ENCODE peak calls at places on chromosomes 2 and 18, in four cellular contexts. E, Z, Q and W are unnamed samples.

GRCh38 chr2:34025196-34025595 is 426.1 kb upstream of the FAM98A start:
- DNase-seq in E (no peak), Z (no peak), Q (no peak), W (no peak)

GRCh38 chr18:69845588-69846506 is 101.8 kb downstream of the CD226 start:
- DNase-seq in E (no peak), Z (no peak), Q (no peak), W (no peak)

GRCh38 chr2:37394263-37394662 is 49.8 kb downstream of the QPCT start:
- DNase-seq in E (no peak), Z (no peak), Q (no peak), W (no peak)

GRCh38 chr18:5440297-5440696 is 103.5 kb downstream of the EPB41L3 start:
- DNase-seq in E (no peak), Z (no peak), Q (no peak), W (no peak)

GRCh38 chr18:22108674-22109073 is 60.7 kb upstream of the GATA6 start:
- DNase-seq in E (no peak), Z (no peak), Q (peak), W (no peak)

GRCh38 chr2:182522428-182522896 is 95.6 kb upstream of the PDE1A start:
- DNase-seq in E (no peak), Z (no peak), Q (no peak), W (peak)

GRCh38 chr2:150618215-150618905 is 130.9 kb upstream of the RND3 start:
- DNase-seq in E (peak), Z (no peak), Q (no peak), W (no peak)

GRCh38 chr2:218671654-218672566 is at the start of the genes RNF25 and STK36:
- DNase-seq in E (peak), Z (peak), Q (peak), W (peak)

GRCh38 chr2:46846454-46846990 is 69.1 kb downstream of the MCFD2 start:
- DNase-seq in E (peak), Z (no peak), Q (no peak), W (no peak)

GRCh38 chr2:241334813-241335212 is 19.1 kb downstream of the SEPTIN2 start:
- DNase-seq in E (no peak), Z (no peak), Q (no peak), W (no peak)

GRCh38 chr2:219736196-219736595 is 108.8 kb downstream of the SLC4A3 start:
- DNase-seq in E (peak), Z (peak), Q (no peak), W (peak)

GRCh38 chr18:56028514-56028913 is 440.5 kb upstream of the TCF4 start:
- DNase-seq in E (peak), Z (no peak), Q (no peak), W (no peak)

GRCh38 chr2:175585531-175585930 is 404.0 kb upstream of the ATP5MC3 start:
- DNase-seq in E (no peak), Z (no peak), Q (no peak), W (no peak)

GRCh38 chr18:21306368-21306767 is 64.3 kb downstream of the GREB1L start:
- DNase-seq in E (no peak), Z (no peak), Q (no peak), W (no peak)

GRCh38 chr2:167729911-167730310 is 517.5 kb downstream of the STK39 start:
- DNase-seq in E (no peak), Z (no peak), Q (no peak), W (no peak)

GRCh38 chr18:50405582-50406271 is 30.9 kb downstream of the SKA1 start:
- DNase-seq in E (no peak), Z (no peak), Q (peak), W (no peak)

GRCh38 chr2:61855178-61855523 is 1.3 kb upstream of the FAM161A start:
- DNase-seq in E (peak), Z (no peak), Q (peak), W (peak)

GRCh38 chr18:23844991-23845680 is 155.9 kb downstream of the LAMA3 start:
- DNase-seq in E (peak), Z (no peak), Q (peak), W (no peak)
- TF ChIP-seq CTCF in E (no peak), Z (no peak), Q (no peak), W (no peak)

GRCh38 chr2:28978606-28979005 is 2.5 kb upstream of the TOGARAM2 start:
- DNase-seq in E (no peak), Z (no peak), Q (no peak), W (no peak)
- TF ChIP-seq CTCF in E (no peak), Z (no peak), Q (no peak), W (no peak)

DNA sequence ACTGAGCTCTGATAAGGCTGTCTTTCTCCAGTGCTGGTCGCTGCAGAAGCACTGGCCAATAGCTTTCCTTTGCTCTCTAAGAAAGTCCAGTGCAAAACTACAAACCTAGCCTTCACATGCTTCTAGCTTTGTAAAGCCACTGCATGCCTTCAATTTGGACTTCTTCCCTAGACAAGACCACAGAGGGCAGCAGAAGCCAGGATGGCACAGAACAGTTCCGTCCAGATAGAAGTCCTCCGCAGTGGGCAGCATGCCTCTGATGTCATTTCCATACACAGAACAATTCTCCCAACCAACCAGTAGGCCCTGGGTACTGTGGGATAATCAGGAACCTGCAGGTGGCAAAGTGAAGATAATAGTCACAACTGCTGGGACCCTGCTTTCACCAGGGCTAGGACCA is 3.3 kb downstream of the ST6GAL2 start:
- DNase-seq in E (no peak), Z (no peak), Q (no peak), W (no peak)
- TF ChIP-seq CTCF in E (no peak), Z (no peak), Q (no peak), W (no peak)

GRCh38 chr2:54720563-54720962 is 2.9 kb upstream of the EML6 start:
- DNase-seq in E (no peak), Z (no peak), Q (no peak), W (no peak)
- TF ChIP-seq CTCF in E (no peak), Z (no peak), Q (no peak), W (no peak)

GRCh38 chr2:159078443-159078842 is 110.0 kb downstream of the TANC1 start:
- DNase-seq in E (no peak), Z (no peak), Q (no peak), W (no peak)
- TF ChIP-seq CTCF in E (no peak), Z (no peak), Q (no peak), W (no peak)

GRCh38 chr2:65687614-65688013 is 255.2 kb upstream of the SPRED2 start:
- DNase-seq in E (no peak), Z (no peak), Q (no peak), W (no peak)

GRCh38 chr2:65691816-65692215 is 259.4 kb upstream of the SPRED2 start:
- DNase-seq in E (no peak), Z (no peak), Q (no peak), W (no peak)

GRCh38 chr2:65688166-65688886 is 255.9 kb upstream of the SPRED2 start:
- DNase-seq in E (no peak), Z (no peak), Q (no peak), W (no peak)

GRCh38 chr2:65681503-65681902 is 249.1 kb upstream of the SPRED2 start:
- DNase-seq in E (no peak), Z (no peak), Q (no peak), W (no peak)

GRCh38 chr2:65686928-65687521 is 254.6 kb upstream of the SPRED2 start:
- DNase-seq in E (no peak), Z (no peak), Q (no peak), W (no peak)
- TF ChIP-seq CTCF in E (peak), Z (peak), Q (no peak), W (peak)

GRCh38 chr18:57910817-57911216 is 107.7 kb upstream of the ATP8B1 start:
- DNase-seq in E (no peak), Z (peak), Q (peak), W (peak)

GRCh38 chr18:57910134-57910533 is 107.0 kb upstream of the ATP8B1 start:
- DNase-seq in E (no peak), Z (no peak), Q (no peak), W (no peak)

GRCh38 chr18:57909620-57910019 is 106.5 kb upstream of the ATP8B1 start:
- DNase-seq in E (peak), Z (no peak), Q (no peak), W (no peak)

GRCh38 chr18:57908092-57908491 is 105.0 kb upstream of the ATP8B1 start:
- DNase-seq in E (no peak), Z (no peak), Q (no peak), W (no peak)

GRCh38 chr18:57906852-57907251 is 103.7 kb upstream of the ATP8B1 start:
- DNase-seq in E (peak), Z (no peak), Q (peak), W (no peak)
- TF ChIP-seq CTCF in E (peak), Z (no peak), Q (no peak), W (no peak)

DNA sequence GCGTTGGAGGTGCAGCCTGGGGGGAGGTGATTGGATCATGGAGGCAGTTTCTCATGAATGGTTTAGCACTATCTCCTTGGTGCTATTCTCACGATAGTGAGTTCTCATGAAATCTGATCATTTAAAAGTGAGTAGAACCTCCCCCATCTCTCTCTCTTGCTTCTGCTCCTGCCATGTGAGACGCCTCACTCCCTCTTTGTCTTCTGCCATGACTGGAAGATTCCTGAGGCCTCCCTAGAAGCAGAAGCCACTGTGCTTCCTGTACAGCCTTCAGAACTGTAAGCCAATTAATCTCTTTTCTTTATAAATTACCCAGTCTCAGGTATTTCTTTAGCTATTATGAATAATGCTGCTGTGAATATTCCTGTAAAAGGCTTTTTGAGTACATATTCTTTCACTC is 52.9 kb downstream of the SERPINB7 start:
- DNase-seq in E (no peak), Z (no peak), Q (no peak), W (no peak)
- TF ChIP-seq CTCF in E (no peak), Z (no peak), Q (no peak), W (no peak)